ENCODE peak calls at places on chromosomes 1 and 21, in six cellular contexts. One of them, this sample, is unnamed.

GRCh38 chr1:115063238-115063901 is 25.9 kb downstream of the TSPAN2 start:
- DNase-seq in breast epithelium: no peak
- DNase-seq in adrenal gland: no peak
- DNase-seq in IMR-90: no peak
- DNase-seq in heart left ventricle: no peak
- DNase-seq in ovary: no peak
- DNase-seq in this sample: no peak

GRCh38 chr1:15231714-15232201 is 15.3 kb upstream of the FHAD1 start:
- DNase-seq in ovary: no peak
- DNase-seq in adrenal gland: no peak
- DNase-seq in heart left ventricle: no peak
- DNase-seq in IMR-90: no peak
- DNase-seq in breast epithelium: no peak
- DNase-seq in this sample: no peak

GRCh38 chr21:15692711-15693110 is 37.1 kb upstream of the USP25 start:
- DNase-seq in heart left ventricle: no peak
- DNase-seq in ovary: no peak
- DNase-seq in IMR-90: peak; percentile 72
- DNase-seq in breast epithelium: no peak
- DNase-seq in adrenal gland: no peak
- DNase-seq in this sample: no peak

GRCh38 chr1:63987014-63987630 is 213.3 kb downstream of the ROR1 start:
- DNase-seq in ovary: no peak
- DNase-seq in breast epithelium: no peak
- DNase-seq in IMR-90: peak; percentile 51
- DNase-seq in adrenal gland: no peak
- DNase-seq in heart left ventricle: no peak
- DNase-seq in this sample: no peak

GRCh38 chr1:91730781-91731732 is 154.9 kb downstream of the TGFBR3 start:
- DNase-seq in breast epithelium: peak; percentile 65
- DNase-seq in ovary: no peak
- DNase-seq in adrenal gland: peak; percentile 88
- DNase-seq in IMR-90: peak; percentile 75
- DNase-seq in heart left ventricle: peak; percentile 66
- DNase-seq in this sample: peak; percentile 58

GRCh38 chr1:246048693-246049092 is 458.4 kb downstream of the SMYD3 start:
- DNase-seq in ovary: no peak
- DNase-seq in heart left ventricle: no peak
- DNase-seq in breast epithelium: no peak
- DNase-seq in IMR-90: no peak
- DNase-seq in adrenal gland: no peak
- DNase-seq in this sample: no peak

GRCh38 chr1:5514519-5515183 is 477.6 kb downstream of the NPHP4 start:
- DNase-seq in heart left ventricle: peak; percentile 56
- DNase-seq in IMR-90: peak; percentile 7
- DNase-seq in ovary: peak; percentile 79
- DNase-seq in breast epithelium: peak; percentile 78
- DNase-seq in adrenal gland: peak; percentile 43
- DNase-seq in this sample: peak; percentile 79

GRCh38 chr1:180141381-180141934 is 13.2 kb upstream of the QSOX1 start:
- DNase-seq in IMR-90: no peak
- DNase-seq in breast epithelium: no peak
- DNase-seq in adrenal gland: no peak
- DNase-seq in heart left ventricle: no peak
- DNase-seq in ovary: no peak
- DNase-seq in this sample: no peak

GRCh38 chr21:42663860-42664535 is 10.6 kb downstream of the PDE9A start:
- DNase-seq in ovary: no peak
- DNase-seq in adrenal gland: no peak
- DNase-seq in heart left ventricle: no peak
- DNase-seq in IMR-90: no peak
- DNase-seq in breast epithelium: no peak
- DNase-seq in this sample: no peak

GRCh38 chr1:50620680-50621329 is 197.6 kb upstream of the DMRTA2 start:
- DNase-seq in ovary: no peak
- DNase-seq in adrenal gland: no peak
- DNase-seq in heart left ventricle: no peak
- DNase-seq in breast epithelium: no peak
- DNase-seq in IMR-90: peak; percentile 40
- DNase-seq in this sample: peak; percentile 37

GRCh38 chr1:24341260-24341659 is 22.1 kb downstream of the GRHL3 start:
- DNase-seq in ovary: no peak
- DNase-seq in heart left ventricle: no peak
- DNase-seq in breast epithelium: no peak
- DNase-seq in IMR-90: no peak
- DNase-seq in adrenal gland: no peak
- DNase-seq in this sample: no peak

GRCh38 chr21:31326478-31327247 is 17.4 kb downstream of the TIAM1 start:
- DNase-seq in IMR-90: no peak
- DNase-seq in breast epithelium: no peak
- DNase-seq in ovary: no peak
- DNase-seq in heart left ventricle: no peak
- DNase-seq in adrenal gland: no peak
- DNase-seq in this sample: peak; percentile 8

GRCh38 chr1:154403300-154403943 is 1.7 kb upstream of the IL6R start:
- DNase-seq in breast epithelium: no peak
- DNase-seq in IMR-90: no peak
- DNase-seq in heart left ventricle: no peak
- DNase-seq in adrenal gland: no peak
- DNase-seq in ovary: peak; percentile 16
- DNase-seq in this sample: no peak

GRCh38 chr21:37783016-37783415 is 133.2 kb downstream of the KCNJ6 start:
- DNase-seq in ovary: no peak
- DNase-seq in IMR-90: peak; percentile 35
- DNase-seq in heart left ventricle: no peak
- DNase-seq in adrenal gland: no peak
- DNase-seq in breast epithelium: no peak
- DNase-seq in this sample: no peak

GRCh38 chr1:184191181-184191601 is 139.7 kb downstream of the TSEN15 start:
- DNase-seq in adrenal gland: peak; percentile 71
- DNase-seq in IMR-90: peak; percentile 96
- DNase-seq in breast epithelium: no peak
- DNase-seq in heart left ventricle: peak; percentile 43
- DNase-seq in ovary: peak; percentile 79
- DNase-seq in this sample: peak; percentile 27

GRCh38 chr1:65002156-65002507 is 35.8 kb upstream of the JAK1 start:
- DNase-seq in breast epithelium: no peak
- DNase-seq in ovary: peak; percentile 45
- DNase-seq in adrenal gland: no peak
- DNase-seq in IMR-90: no peak
- DNase-seq in heart left ventricle: no peak
- DNase-seq in this sample: no peak

GRCh38 chr1:207740224-207740623 is 11.6 kb upstream of the CD46 start:
- DNase-seq in IMR-90: no peak
- DNase-seq in adrenal gland: no peak
- DNase-seq in breast epithelium: no peak
- DNase-seq in heart left ventricle: no peak
- DNase-seq in ovary: no peak
- DNase-seq in this sample: no peak

GRCh38 chr1:219132939-219133338 is 40.7 kb upstream of the LYPLAL1 start:
- DNase-seq in breast epithelium: no peak
- DNase-seq in ovary: no peak
- DNase-seq in heart left ventricle: no peak
- DNase-seq in IMR-90: no peak
- DNase-seq in adrenal gland: no peak
- DNase-seq in this sample: no peak

GRCh38 chr1:218339267-218339831 is 5.8 kb upstream of the TGFB2 start:
- DNase-seq in ovary: no peak
- DNase-seq in heart left ventricle: no peak
- DNase-seq in adrenal gland: no peak
- DNase-seq in IMR-90: peak; percentile 62
- DNase-seq in breast epithelium: no peak
- DNase-seq in this sample: no peak

GRCh38 chr1:51986718-51987117 is 3.8 kb downstream of the RAB3B start:
- DNase-seq in breast epithelium: no peak
- DNase-seq in adrenal gland: no peak
- DNase-seq in heart left ventricle: no peak
- DNase-seq in ovary: no peak
- DNase-seq in IMR-90: no peak
- DNase-seq in this sample: no peak

GRCh38 chr1:179229214-179230140 is at the start of gene ABL2:
- DNase-seq in ovary: peak; percentile 63
- DNase-seq in IMR-90: no peak
- DNase-seq in breast epithelium: no peak
- DNase-seq in adrenal gland: peak; percentile 29
- DNase-seq in heart left ventricle: peak; percentile 46
- DNase-seq in this sample: peak; percentile 62

DNA sequence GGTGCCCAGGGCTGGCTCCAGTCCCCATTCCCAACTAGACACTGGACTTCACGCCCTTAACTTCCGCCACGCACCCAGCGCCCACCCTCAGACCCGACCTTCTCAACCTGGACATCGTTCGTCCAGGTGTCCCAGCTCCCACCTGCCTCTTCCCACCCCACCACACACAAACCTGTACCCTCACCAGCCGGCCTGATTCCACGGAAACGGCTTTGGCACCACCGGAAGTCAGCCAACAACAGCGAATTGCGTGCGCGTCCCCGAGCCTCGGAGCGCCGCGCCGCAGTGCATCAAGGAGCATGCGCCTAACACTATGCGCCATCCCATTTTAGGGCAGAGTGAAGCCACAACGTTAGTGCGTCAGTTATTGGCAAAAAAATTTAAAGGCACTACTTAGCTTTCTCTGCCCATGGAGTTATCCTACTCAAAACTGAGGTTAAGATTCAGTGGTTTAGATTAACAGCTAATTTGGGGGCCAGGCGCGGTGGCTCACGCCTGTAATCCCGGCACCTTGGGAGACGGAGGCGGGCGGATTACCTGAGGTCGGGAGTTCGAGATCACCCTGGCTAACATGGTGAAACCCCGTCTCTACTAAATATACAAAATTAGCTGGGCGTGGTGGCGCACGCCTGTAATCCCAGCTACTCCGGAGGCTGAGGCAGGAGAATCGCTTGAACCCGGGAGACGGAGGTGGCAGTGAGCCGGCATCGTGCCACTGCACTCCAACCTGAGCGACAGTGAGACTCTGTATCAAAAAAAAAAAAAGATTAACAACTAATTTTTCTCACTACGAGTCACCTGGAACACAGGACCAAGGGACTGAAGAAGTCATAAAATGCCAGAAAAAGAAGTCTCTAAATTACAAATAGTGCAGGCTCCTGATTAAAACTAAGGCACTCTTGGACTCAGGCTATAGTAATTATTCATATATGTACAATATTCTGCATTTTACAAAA is at the start of gene GON4L:
- DNase-seq in heart left ventricle: peak; percentile 91
- DNase-seq in IMR-90: peak; percentile 91
- DNase-seq in ovary: peak; percentile 88
- DNase-seq in adrenal gland: peak; percentile 88
- DNase-seq in breast epithelium: peak; percentile 84
- DNase-seq in this sample: peak; percentile 93
- H3K4me1 ChIP-seq in heart left ventricle: peaks cover 24% of the 10 kb centered on the region
- H3K4me1 ChIP-seq in IMR-90: no peaks in the 10 kb centered on the region
- H3K4me1 ChIP-seq in ovary: peaks cover 8% of the 10 kb centered on the region
- H3K4me1 ChIP-seq in adrenal gland: peaks cover 10% of the 10 kb centered on the region
- H3K4me1 ChIP-seq in breast epithelium: no peaks in the 10 kb centered on the region
- H3K4me1 ChIP-seq in this sample: peaks cover 30% of the 10 kb centered on the region

GRCh38 chr1:37157634-37158033 is 123.3 kb upstream of the GRIK3 start:
- DNase-seq in ovary: no peak
- DNase-seq in heart left ventricle: no peak
- DNase-seq in adrenal gland: no peak
- DNase-seq in IMR-90: no peak
- DNase-seq in breast epithelium: no peak
- DNase-seq in this sample: no peak
- TF ChIP-seq POLR2A in ovary: no peak
- TF ChIP-seq POLR2A in heart left ventricle: no peak
- TF ChIP-seq POLR2A in adrenal gland: no peak
- TF ChIP-seq POLR2A in IMR-90: no peak
- TF ChIP-seq POLR2A in breast epithelium: no peak
- TF ChIP-seq POLR2A in this sample: no peak

DNA sequence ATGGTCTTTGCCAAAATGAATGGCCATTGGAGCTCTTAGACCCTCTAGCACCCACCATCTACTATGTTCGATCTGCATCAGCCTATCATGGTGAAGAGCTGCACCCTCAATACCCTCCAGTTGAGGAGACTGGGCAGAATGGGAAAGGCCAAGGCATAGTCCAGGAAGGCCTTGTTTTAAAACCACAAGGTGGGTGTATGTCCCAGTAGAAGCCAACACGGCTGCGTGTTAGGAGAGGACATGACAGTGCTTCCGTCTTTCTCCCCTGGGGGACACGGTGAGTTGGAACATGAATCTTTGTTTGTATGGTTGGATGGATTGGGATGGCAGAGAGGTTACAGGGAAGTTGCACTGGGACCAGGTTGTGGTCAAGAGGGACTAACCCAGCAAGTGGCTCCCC is 18.6 kb upstream of the SH3D21 start:
- DNase-seq in ovary: no peak
- DNase-seq in IMR-90: no peak
- DNase-seq in heart left ventricle: no peak
- DNase-seq in adrenal gland: no peak
- DNase-seq in breast epithelium: no peak
- DNase-seq in this sample: no peak
- H3K4me3 ChIP-seq in ovary: no peak overlapping the region
- H3K4me3 ChIP-seq in IMR-90: no peak overlapping the region
- H3K4me3 ChIP-seq in heart left ventricle: no peak overlapping the region
- H3K4me3 ChIP-seq in adrenal gland: no peak overlapping the region
- H3K4me3 ChIP-seq in breast epithelium: no peak overlapping the region
- H3K4me3 ChIP-seq in this sample: no peak overlapping the region

GRCh38 chr1:234842726-234843641 is 233.0 kb upstream of the IRF2BP2 start:
- DNase-seq in heart left ventricle: no peak
- DNase-seq in adrenal gland: no peak
- DNase-seq in breast epithelium: no peak
- DNase-seq in ovary: no peak
- DNase-seq in IMR-90: peak; percentile 27
- DNase-seq in this sample: no peak

GRCh38 chr1:234840253-234840652 is 230.3 kb upstream of the IRF2BP2 start:
- DNase-seq in adrenal gland: no peak
- DNase-seq in ovary: no peak
- DNase-seq in IMR-90: no peak
- DNase-seq in heart left ventricle: no peak
- DNase-seq in breast epithelium: no peak
- DNase-seq in this sample: no peak

GRCh38 chr1:234839663-234840062 is 229.7 kb upstream of the IRF2BP2 start:
- DNase-seq in IMR-90: no peak
- DNase-seq in breast epithelium: no peak
- DNase-seq in ovary: no peak
- DNase-seq in adrenal gland: no peak
- DNase-seq in heart left ventricle: no peak
- DNase-seq in this sample: no peak

GRCh38 chr1:234840843-234841242 is 230.9 kb upstream of the IRF2BP2 start:
- DNase-seq in heart left ventricle: no peak
- DNase-seq in IMR-90: no peak
- DNase-seq in breast epithelium: no peak
- DNase-seq in adrenal gland: no peak
- DNase-seq in ovary: no peak
- DNase-seq in this sample: no peak

DNA sequence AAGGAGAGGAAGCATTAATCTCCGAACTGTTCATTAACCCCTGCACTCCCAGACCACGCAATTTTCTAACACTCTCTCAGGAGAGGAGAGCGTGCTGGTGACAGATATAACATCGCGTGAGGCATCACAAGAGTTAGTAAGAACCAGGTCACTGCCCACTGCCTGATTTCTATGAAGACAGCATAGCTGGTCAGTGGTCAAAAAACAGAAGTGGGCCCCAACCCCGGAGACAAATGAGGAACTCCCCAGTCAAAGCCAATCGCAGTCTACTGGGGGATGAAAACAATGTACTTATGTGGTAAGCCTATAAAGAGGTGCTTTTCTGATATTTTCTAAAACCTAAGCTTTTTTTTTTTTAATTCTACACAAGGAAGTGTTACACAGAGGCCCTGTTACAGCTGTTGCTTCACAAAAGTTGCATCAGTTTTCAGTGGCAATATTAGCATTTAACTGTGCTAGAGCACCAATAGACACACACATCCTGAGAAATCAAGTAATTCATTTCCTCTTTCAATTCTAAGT is 231.8 kb upstream of the IRF2BP2 start:
- DNase-seq in ovary: no peak
- DNase-seq in heart left ventricle: peak; percentile 53
- DNase-seq in breast epithelium: no peak
- DNase-seq in adrenal gland: peak; percentile 74
- DNase-seq in IMR-90: peak; percentile 30
- DNase-seq in this sample: no peak
- H3K4me1 ChIP-seq in ovary: no peaks in the 10 kb centered on the region
- H3K4me1 ChIP-seq in heart left ventricle: peaks cover 31% of the 10 kb centered on the region
- H3K4me1 ChIP-seq in breast epithelium: no peaks in the 10 kb centered on the region
- H3K4me1 ChIP-seq in adrenal gland: no peaks in the 10 kb centered on the region
- H3K4me1 ChIP-seq in IMR-90: peaks cover 7% of the 10 kb centered on the region
- H3K4me1 ChIP-seq in this sample: peaks cover 15% of the 10 kb centered on the region

This sample was measured in body of pancreas.